ENCODE peak calls at places on chromosomes 7 and 10, in eight cellular contexts. S is NAMALWA; E is Right ventricle myocardium inferior; O is ureter; Q is erythroblast; T is activated CD8-positive, alpha-beta memory T cell treated with anti-CD3 and anti-CD28 coated beads for 4 hours; A is endothelial cell; K is astrocyte of the spinal cord. U is an unnamed sample.

GRCh38 chr7:2036786-2037185 is 196.0 kb downstream of the MAD1L1 start:
- DNase-seq in A (no peak), O (no peak), Q (no peak), T (no peak), S (no peak), E (no peak), K (no peak), U (peak)

GRCh38 chr10:96720422-96721206 is at the start of gene PIK3AP1:
- DNase-seq in K (no peak), O (no peak), A (peak), S (peak), E (peak), Q (peak), T (peak), U (peak)

GRCh38 chr7:27032843-27033242 is 63.0 kb downstream of the HOXA1 start:
- DNase-seq in K (peak), E (no peak), Q (no peak), O (no peak), A (no peak), S (no peak), T (no peak), U (no peak)

GRCh38 chr7:120876922-120877321 is 19.0 kb upstream of the TSPAN12 start:
- DNase-seq in O (no peak), K (no peak), Q (no peak), E (no peak), S (no peak), T (no peak), A (no peak), U (no peak)

GRCh38 chr7:104963991-104964385 is 50.0 kb upstream of the KMT2E start:
- DNase-seq in S (peak), Q (peak), O (no peak), T (no peak), E (no peak), A (no peak), K (peak), U (no peak)

GRCh38 chr10:72030762-72031543 is 57.4 kb downstream of the SPOCK2 start:
- DNase-seq in E (peak), A (no peak), K (no peak), S (no peak), T (no peak), O (no peak), Q (no peak), U (no peak)

GRCh38 chr7:125136755-125137547 is 207.3 kb upstream of the POT1 start:
- DNase-seq in E (no peak), O (no peak), T (no peak), S (no peak), A (no peak), Q (no peak), K (peak), U (no peak)

GRCh38 chr10:100907175-100907574 is 5.6 kb upstream of the SLF2 start:
- DNase-seq in E (no peak), T (no peak), A (no peak), Q (no peak), O (no peak), K (no peak), S (no peak), U (no peak)

GRCh38 chr7:24971333-24972165 is 8.4 kb downstream of the OSBPL3 start:
- DNase-seq in Q (peak), O (peak), A (no peak), T (no peak), K (peak), E (no peak), S (no peak), U (peak)

GRCh38 chr10:12164085-12164484 is 31.6 kb downstream of the NUDT5 start:
- DNase-seq in Q (no peak), E (no peak), K (no peak), S (no peak), T (no peak), A (no peak), O (no peak), U (no peak)

GRCh38 chr7:47100148-47100547 is 481.8 kb downstream of the TNS3 start:
- DNase-seq in S (no peak), E (no peak), O (no peak), Q (no peak), A (no peak), T (no peak), K (no peak), U (no peak)

GRCh38 chr10:48475943-48476278 is 129.0 kb downstream of the ARHGAP22 start:
- DNase-seq in E (no peak), O (no peak), K (no peak), Q (no peak), S (no peak), A (no peak), T (no peak), U (no peak)

GRCh38 chr7:121519548-121520521 is 123.7 kb upstream of the FAM3C start:
- DNase-seq in S (no peak), O (no peak), T (no peak), A (no peak), K (peak), Q (no peak), E (no peak), U (no peak)

GRCh38 chr7:64890761-64891666 is 12.1 kb upstream of the ZNF273 start:
- DNase-seq in S (no peak), Q (peak), A (no peak), O (peak), T (no peak), K (no peak), E (no peak), U (no peak)

GRCh38 chr7:96322373-96322695 is 436 bp upstream of the SLC25A13 start:
- DNase-seq in K (no peak), T (no peak), S (no peak), O (no peak), E (no peak), Q (no peak), A (no peak), U (no peak)

GRCh38 chr10:23610626-23611307 is 171.9 kb downstream of the OTUD1 start:
- DNase-seq in O (no peak), Q (no peak), E (no peak), K (no peak), S (no peak), T (no peak), A (no peak), U (no peak)

GRCh38 chr7:107327986-107328569 is 141.8 kb upstream of the GPR22 start:
- DNase-seq in A (no peak), S (no peak), K (peak), Q (no peak), O (no peak), E (no peak), T (no peak), U (no peak)

GRCh38 chr10:93126484-93127052 is 52.9 kb downstream of the CYP26A1 start:
- DNase-seq in A (no peak), T (no peak), O (no peak), S (peak), Q (peak), E (no peak), K (no peak), U (no peak)

GRCh38 chr7:107332488-107333269 is 137.2 kb upstream of the GPR22 start:
- DNase-seq in K (no peak), O (no peak), E (no peak), S (peak), Q (no peak), A (no peak), T (no peak), U (no peak)

GRCh38 chr10:32790483-32790882 is 167.5 kb downstream of the ITGB1 start:
- DNase-seq in S (no peak), K (peak), Q (no peak), A (no peak), E (no peak), O (no peak), T (no peak), U (no peak)

GRCh38 chr7:69638674-69639073 is 40.4 kb downstream of the AUTS2 start:
- DNase-seq in Q (no peak), S (peak), E (no peak), T (no peak), A (no peak), K (no peak), O (no peak), U (no peak)

GRCh38 chr7:2943851-2944601 is 99.6 kb downstream of the CARD11 start:
- DNase-seq in E (no peak), Q (no peak), O (no peak), K (no peak), T (no peak), S (no peak), A (no peak), U (no peak)

GRCh38 chr7:24660541-24660940 is 87.3 kb downstream of the PALS2 start:
- DNase-seq in A (no peak), S (no peak), K (no peak), E (no peak), Q (no peak), O (no peak), T (no peak), U (no peak)

GRCh38 chr10:77556990-77557601 is 80.5 kb downstream of the KCNMA1 start:
- DNase-seq in O (no peak), Q (no peak), K (no peak), T (no peak), E (no peak), S (no peak), A (no peak), U (no peak)